ENCODE peak calls at places on chromosomes 3 and 15, in five cellular contexts. U is cerebellum, Y is GM12892, T is foreskin fibroblast, K is hippocampal formation. A is an unnamed sample.

GRCh38 chr15:94306700-94307650 is 75.6 kb downstream of the MCTP2 start:
- DNase-seq in T (no peak), K (no peak), Y (no peak), U (no peak), A (no peak)

GRCh38 chr15:39455502-39455991 is 125.3 kb upstream of the THBS1 start:
- DNase-seq in Y (no peak), T (peak; percentile 89), K (no peak), U (no peak), A (no peak)

GRCh38 chr15:38842991-38843610 is 278.5 kb upstream of the RASGRP1 start:
- DNase-seq in U (peak; percentile 26), Y (no peak), K (no peak), T (no peak), A (no peak)

GRCh38 chr15:45205192-45205591 is 17.4 kb upstream of the SHF start:
- DNase-seq in T (peak; percentile 50), K (peak; percentile 36), Y (no peak), U (peak; percentile 10), A (no peak)

GRCh38 chr3:120559228-120560061 is 36.7 kb upstream of the NDUFB4 start:
- DNase-seq in T (peak; percentile 78), Y (no peak), K (no peak), U (peak; percentile 73), A (no peak)

GRCh38 chr3:80060664-80061063 is 292.9 kb upstream of the ROBO1 start:
- DNase-seq in K (no peak), U (no peak), Y (no peak), T (no peak), A (no peak)

GRCh38 chr3:64761729-64762432 is 74.1 kb upstream of the ADAMTS9 start:
- DNase-seq in U (no peak), Y (no peak), K (no peak), T (no peak), A (no peak)

GRCh38 chr15:51425517-51426033 is 84.1 kb downstream of the GLDN start:
- DNase-seq in U (no peak), K (no peak), T (no peak), Y (no peak), A (no peak)

GRCh38 chr15:35827949-35828348 is 282.0 kb upstream of the DPH6 start:
- DNase-seq in Y (no peak), U (no peak), T (no peak), K (no peak), A (no peak)

GRCh38 chr15:85430406-85431204 is 50.2 kb downstream of the AKAP13 start:
- DNase-seq in T (no peak), U (no peak), K (no peak), Y (peak; percentile 36), A (no peak)

GRCh38 chr3:184227481-184227935 is 1.9 kb upstream of the VWA5B2 start:
- DNase-seq in U (no peak), K (no peak), T (no peak), Y (peak; percentile 62), A (no peak)

GRCh38 chr3:149314807-149315578 is 18.4 kb downstream of the TM4SF18 start:
- DNase-seq in K (no peak), U (no peak), T (peak; percentile 47), Y (no peak), A (no peak)

GRCh38 chr3:9976736-9977709 is 9.6 kb downstream of the EMC3 start:
- DNase-seq in K (no peak), T (peak; percentile 92), U (no peak), Y (no peak), A (peak; percentile 7)

GRCh38 chr15:41286665-41287333 is 45.6 kb downstream of the OIP5 start:
- DNase-seq in T (peak; percentile 35), Y (no peak), U (no peak), K (no peak), A (no peak)

GRCh38 chr15:83287541-83288027 is 3.1 kb upstream of the BNC1 start:
- DNase-seq in T (peak; percentile 93), K (no peak), U (no peak), Y (no peak), A (no peak)

GRCh38 chr15:65115542-65115941 is 542 bp upstream of the UBAP1L start:
- DNase-seq in T (peak; percentile 3), K (no peak), Y (no peak), U (no peak), A (no peak)

GRCh38 chr15:94029495-94029894 is 201.9 kb upstream of the MCTP2 start:
- DNase-seq in T (peak; percentile 2), U (no peak), Y (no peak), K (no peak), A (no peak)

GRCh38 chr15:40594429-40594836 is 384 bp downstream of the KNL1 start:
- DNase-seq in T (peak; percentile 32), U (no peak), Y (peak; percentile 36), K (no peak), A (no peak)

GRCh38 chr3:101842245-101842934 is 6.9 kb upstream of the NFKBIZ start:
- DNase-seq in Y (no peak), K (no peak), U (no peak), T (no peak), A (no peak)

GRCh38 chr3:148232409-148232808 is 465.3 kb upstream of the AGTR1 start:
- DNase-seq in Y (no peak), K (no peak), T (no peak), U (no peak), A (no peak)

GRCh38 chr15:33124275-33124674 is 70.2 kb downstream of the FMN1 start:
- DNase-seq in Y (no peak), U (no peak), K (no peak), T (no peak), A (no peak)